ENCODE peak calls at places on chromosome 12, in eight cellular contexts. K is neuronal stem cell, X is IMR-90, E is neural progenitor cell, O is GM12878, T is K562, P is endodermal cell, Q is astrocyte. C is an unnamed sample. For H3K36me3, the result is how much of the 10 kb centered on the place peaks cover.

GRCh38 chr12:111438501-111438900 is 32.8 kb downstream of the SH2B3 start:
- DNase-seq in K (no peak), X (peak), E (peak), O (no peak), T (peak), P (peak), Q (peak), C (peak)

GRCh38 chr12:54725233-54725843 is 77.2 kb upstream of the DCD start:
- DNase-seq in K (no peak), X (no peak), E (peak), O (no peak), T (peak), P (peak), Q (no peak), C (peak)

GRCh38 chr12:69039881-69040280 is 106.9 kb upstream of the CPM start:
- DNase-seq in K (no peak), X (no peak), E (no peak), O (no peak), T (no peak), P (no peak), Q (no peak), C (no peak)

GRCh38 chr12:94731733-94732360 is 81.5 kb upstream of the TMCC3 start:
- DNase-seq in K (no peak), X (no peak), E (peak), O (no peak), T (no peak), P (peak), Q (no peak), C (no peak)

GRCh38 chr12:26869908-26870459 is 37.0 kb upstream of the ITPR2 start:
- DNase-seq in K (no peak), X (no peak), E (no peak), O (no peak), T (no peak), P (peak), Q (no peak), C (no peak)

GRCh38 chr12:67477682-67478265 is 170.8 kb upstream of the DYRK2 start:
- DNase-seq in K (no peak), X (no peak), E (no peak), O (no peak), T (no peak), P (no peak), Q (no peak), C (no peak)

GRCh38 chr12:69341328-69341727 is 6.9 kb upstream of the LYZ start:
- DNase-seq in K (no peak), X (no peak), E (no peak), O (no peak), T (no peak), P (no peak), Q (peak), C (no peak)

GRCh38 chr12:124993568-124994434 is at the start of gene BRI3BP:
- DNase-seq in K (peak), X (peak), E (peak), O (no peak), T (peak), P (peak), Q (peak), C (peak)

DNA sequence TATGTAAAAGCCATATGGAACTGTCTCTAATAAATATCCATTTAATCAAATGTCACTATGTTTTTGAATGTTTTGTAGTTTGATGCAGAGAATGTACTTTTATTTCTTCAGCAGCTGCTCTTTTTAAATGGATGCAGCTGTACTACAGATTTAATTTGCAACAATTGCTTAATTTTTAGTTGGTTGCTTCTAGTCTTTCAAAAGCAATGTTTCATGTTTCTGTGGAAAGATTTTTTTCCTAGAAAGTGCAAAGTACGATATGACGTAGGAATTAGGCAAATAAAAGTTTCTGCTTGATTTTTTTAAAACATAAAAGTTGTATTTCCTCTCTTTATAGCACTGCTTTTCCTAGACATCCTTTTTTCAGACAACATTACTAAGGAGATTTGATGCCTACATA is 114.3 kb downstream of the PDE3A start:
- DNase-seq in K (no peak), X (no peak), E (no peak), O (no peak), T (no peak), P (no peak), Q (no peak), C (no peak)
- H3K27ac ChIP-seq in K (no peak), X (no peak), E (no peak), O (no peak), T (no peak), P (no peak), Q (no peak), C (no peak)

DNA sequence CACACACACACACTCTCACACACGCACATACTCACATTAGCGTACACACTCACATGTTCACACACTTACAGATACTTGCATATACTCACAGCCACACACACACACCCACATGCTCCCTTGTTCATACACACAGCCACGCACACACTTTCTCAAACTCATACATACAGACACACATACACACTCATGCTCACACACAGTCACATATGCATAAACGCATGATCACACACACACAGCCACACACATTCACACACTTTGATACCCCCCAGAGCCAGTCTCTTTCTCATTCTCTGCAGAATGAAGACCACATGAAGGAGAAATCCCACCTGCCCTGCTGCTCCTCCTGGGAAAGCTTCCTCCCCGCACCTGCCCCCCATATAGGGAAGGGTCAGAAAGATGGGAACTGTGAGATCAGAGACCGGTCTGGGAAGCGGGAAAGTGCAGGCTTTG is 105.0 kb upstream of the MED13L start:
- DNase-seq in K (no peak), X (peak), E (peak), O (no peak), T (no peak), P (peak), Q (peak), C (peak)
- H3K9ac ChIP-seq in K (no peak), X (peak), E (no peak), O (no peak), T (no peak), P (no peak), Q (peak), C (peak)

GRCh38 chr12:123617580-123617979 is 15.7 kb downstream of the DDX55 start:
- DNase-seq in K (no peak), X (no peak), E (no peak), O (no peak), T (no peak), P (no peak), Q (no peak), C (no peak)

GRCh38 chr12:123614531-123614930 is 12.6 kb downstream of the DDX55 start:
- DNase-seq in K (no peak), X (peak), E (no peak), O (no peak), T (no peak), P (no peak), Q (no peak), C (peak)

GRCh38 chr12:123617144-123617543 is 15.2 kb downstream of the DDX55 start:
- DNase-seq in K (no peak), X (no peak), E (no peak), O (no peak), T (no peak), P (no peak), Q (no peak), C (no peak)

GRCh38 chr12:123608192-123608591 is 6.3 kb downstream of the DDX55 start:
- DNase-seq in K (no peak), X (no peak), E (no peak), O (no peak), T (no peak), P (no peak), Q (no peak), C (no peak)

DNA sequence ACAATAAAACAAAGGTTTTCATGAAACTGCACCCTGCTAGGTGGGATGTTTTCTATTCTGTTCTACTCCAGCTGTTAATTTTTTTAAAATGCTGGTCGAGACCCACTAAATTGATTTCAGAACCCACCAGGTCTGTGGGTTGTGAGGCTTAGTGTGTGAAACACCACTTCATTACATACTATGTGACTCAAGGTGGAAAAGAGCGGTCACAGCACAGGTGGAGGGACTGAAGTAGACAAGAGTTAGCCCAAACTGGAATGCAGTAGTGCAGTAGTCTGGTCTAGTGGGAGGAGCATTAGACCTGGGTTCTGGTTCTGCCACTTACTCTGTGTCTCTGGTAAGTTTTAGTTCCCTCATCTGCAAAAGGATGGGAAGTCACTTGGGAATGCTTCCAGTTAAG is 12.2 kb downstream of the DDX55 start:
- DNase-seq in K (no peak), X (no peak), E (no peak), O (no peak), T (no peak), P (no peak), Q (no peak), C (no peak)
- H3K36me3 ChIP-seq in K (half or more), X (half or more), E (under half), O (under half), T (half or more), P (half or more), Q (half or more), C (under half)

GRCh38 chr12:118371354-118372282 is 1.1 kb downstream of the TAOK3 start:
- DNase-seq in K (peak), X (no peak), E (peak), O (no peak), T (peak), P (peak), Q (no peak), C (peak)

GRCh38 chr12:118374909-118375308 is 1.4 kb upstream of the SUDS3 start:
- DNase-seq in K (no peak), X (no peak), E (no peak), O (no peak), T (no peak), P (no peak), Q (no peak), C (peak)

GRCh38 chr12:118373628-118374027 is 921 bp upstream of the TAOK3 start:
- DNase-seq in K (no peak), X (no peak), E (peak), O (no peak), T (peak), P (no peak), Q (no peak), C (no peak)

GRCh38 chr12:118374126-118374725 is 1.5 kb upstream of the TAOK3 start:
- DNase-seq in K (no peak), X (no peak), E (no peak), O (no peak), T (peak), P (peak), Q (no peak), C (peak)

DNA sequence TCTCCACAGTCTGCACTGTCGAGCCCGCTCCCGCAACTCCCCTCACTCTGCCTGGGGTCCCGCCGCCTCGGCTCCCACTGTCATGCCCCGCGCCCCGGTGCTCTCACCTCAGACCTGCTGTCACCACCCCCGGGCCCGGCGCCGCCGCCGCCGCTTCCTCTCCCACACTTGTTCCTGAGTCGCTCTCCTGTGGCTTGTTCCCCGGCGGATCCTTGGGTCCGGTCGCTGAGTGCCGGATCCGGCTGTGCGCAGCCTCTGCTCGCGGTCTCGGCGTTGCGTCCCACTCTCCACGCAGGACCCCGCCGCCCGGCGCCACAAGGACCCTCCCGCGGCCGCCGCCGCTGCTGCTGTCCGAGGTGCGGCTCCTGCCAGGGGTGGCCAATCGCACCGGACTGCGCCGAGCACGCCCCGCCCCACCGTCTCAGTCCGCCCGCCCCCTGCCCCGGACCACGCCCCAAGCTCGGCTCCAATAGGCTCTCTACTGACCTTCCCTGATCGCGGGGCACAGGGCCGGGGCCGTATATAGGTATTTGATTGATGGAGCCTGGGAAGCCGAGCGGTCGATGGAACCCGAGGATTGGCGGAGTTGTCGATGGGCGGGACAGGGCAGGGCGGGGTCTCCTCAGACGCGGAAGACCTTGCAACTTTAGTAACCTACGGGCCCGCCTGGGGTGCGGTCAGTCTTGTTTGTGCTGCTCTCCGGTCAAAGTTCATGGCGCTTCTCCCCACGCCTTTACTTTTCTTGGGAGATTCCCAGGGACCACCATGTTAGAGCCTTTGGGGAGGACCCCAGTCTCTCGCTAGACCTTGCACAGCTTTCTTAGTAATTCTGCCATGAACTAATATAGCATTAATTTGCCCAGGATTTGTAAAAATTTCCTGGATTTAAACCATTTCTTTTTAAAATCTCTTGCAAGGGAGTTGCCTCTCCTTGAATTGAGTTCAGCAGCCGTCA is at the start of gene TAOK3:
- DNase-seq in K (peak), X (peak), E (peak), O (peak), T (peak), P (peak), Q (peak), C (peak)
- H3K27ac ChIP-seq in K (no peak), X (peak), E (no peak), O (peak), T (peak), P (no peak), Q (peak), C (peak)

GRCh38 chr12:51152953-51153352 is 20.0 kb downstream of the TFCP2 start:
- DNase-seq in K (no peak), X (no peak), E (no peak), O (no peak), T (no peak), P (no peak), Q (no peak), C (no peak)
- H3K9ac ChIP-seq in K (no peak), X (no peak), E (no peak), O (no peak), T (no peak), P (no peak), Q (no peak), C (no peak)

GRCh38 chr12:131753757-131754156 is 42.9 kb downstream of the SFSWAP start:
- DNase-seq in K (no peak), X (no peak), E (no peak), O (no peak), T (no peak), P (peak), Q (no peak), C (no peak)
- H3K36me3 ChIP-seq in K (half or more), X (half or more), E (under half), O (under half), T (half or more), P (half or more), Q (under half), C (under half)

GRCh38 chr12:33000016-33000415 is 103.4 kb upstream of the PKP2 start:
- DNase-seq in K (no peak), X (no peak), E (peak), O (no peak), T (no peak), P (no peak), Q (no peak), C (no peak)

GRCh38 chr12:32993404-32993803 is 96.8 kb upstream of the PKP2 start:
- DNase-seq in K (no peak), X (no peak), E (no peak), O (no peak), T (no peak), P (no peak), Q (no peak), C (no peak)

GRCh38 chr12:32995623-32996022 is 99.0 kb upstream of the PKP2 start:
- DNase-seq in K (no peak), X (no peak), E (no peak), O (no peak), T (no peak), P (no peak), Q (no peak), C (no peak)

DNA sequence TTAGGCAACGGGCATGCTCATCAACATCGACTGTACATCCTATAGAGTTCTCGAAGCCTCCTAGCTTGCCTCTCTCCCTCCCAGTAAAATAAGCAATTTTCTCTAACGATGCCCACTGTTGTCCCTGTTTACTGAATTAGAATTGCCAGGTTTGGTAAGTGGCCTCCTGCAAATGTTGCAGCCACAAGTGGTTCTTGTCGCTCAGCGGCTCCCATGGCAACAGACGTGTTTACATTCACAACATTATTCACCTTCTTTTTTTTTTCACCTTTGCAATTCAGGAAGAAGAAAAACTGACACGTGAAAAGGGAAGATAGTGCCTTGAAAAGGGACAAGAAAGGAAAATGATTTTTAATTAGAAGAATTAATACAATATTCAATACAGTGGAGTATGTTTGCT is 100.9 kb upstream of the PKP2 start:
- DNase-seq in K (no peak), X (no peak), E (no peak), O (no peak), T (no peak), P (peak), Q (no peak), C (no peak)
- H3K27ac ChIP-seq in K (no peak), X (no peak), E (no peak), O (no peak), T (no peak), P (no peak), Q (no peak), C (no peak)

GRCh38 chr12:126219654-126220279 is 1154.5 kb downstream of the AACS start:
- DNase-seq in K (no peak), X (no peak), E (no peak), O (no peak), T (no peak), P (no peak), Q (peak), C (no peak)
- H3K9ac ChIP-seq in K (no peak), X (no peak), E (no peak), O (no peak), T (no peak), P (no peak), Q (no peak), C (no peak)